ENCODE peak calls at places on chromosomes 3 and 15, in seven cellular contexts. C is heart right ventricle, N is AG04450, E is uterus, H is brain microvascular endothelial cell, Z is cardiac fibroblast, L is fibroblast of lung. B is an unnamed sample.
A peak's percentile ranks its signal among the peaks of the same experiment; 100 is the strongest.

GRCh38 chr3:58049143-58049785 is 41.0 kb downstream of the FLNB start:
- DNase-seq in C (peak; percentile 28), N (no peak), E (peak; percentile 76), H (peak; percentile 93), Z (peak; percentile 74), L (peak; percentile 96), B (no peak)

GRCh38 chr3:31275038-31275562 is 257.6 kb upstream of the STT3B start:
- DNase-seq in C (no peak), N (peak; percentile 20), E (no peak), H (peak; percentile 63), Z (peak; percentile 89), L (peak; percentile 86), B (peak; percentile 46)

GRCh38 chr3:50913279-50913678 is 238.6 kb downstream of the DOCK3 start:
- DNase-seq in C (no peak), N (no peak), E (no peak), H (no peak), Z (no peak), L (no peak), B (no peak)

GRCh38 chr3:53938645-53939044 is 47.0 kb upstream of the SELENOK start:
- DNase-seq in C (no peak), N (no peak), E (no peak), H (peak; percentile 52), Z (peak; percentile 71), L (peak; percentile 41), B (no peak)

GRCh38 chr3:14216257-14217048 is 37.8 kb downstream of the LSM3 start:
- DNase-seq in C (peak; percentile 33), N (no peak), E (no peak), H (no peak), Z (peak; percentile 26), L (peak; percentile 86), B (no peak)

GRCh38 chr3:161414907-161415306 is 43.6 kb upstream of the SPTSSB start:
- DNase-seq in C (no peak), N (no peak), E (no peak), H (no peak), Z (no peak), L (no peak), B (no peak)

GRCh38 chr3:101387351-101387750 is 67.0 kb upstream of the IMPG2 start:
- DNase-seq in C (no peak), N (no peak), E (no peak), H (no peak), Z (no peak), L (no peak), B (no peak)

GRCh38 chr3:68571321-68571720 is 361.0 kb downstream of the TAFA4 start:
- DNase-seq in C (peak; percentile 2), N (no peak), E (no peak), H (no peak), Z (no peak), L (no peak), B (no peak)

GRCh38 chr3:128911911-128912310 is 32.5 kb downstream of the ACAD9 start:
- DNase-seq in C (peak; percentile 39), N (no peak), E (no peak), H (no peak), Z (no peak), L (no peak), B (no peak)

GRCh38 chr3:7506606-7507180 is 645.8 kb downstream of the GRM7 start:
- DNase-seq in C (no peak), N (no peak), E (no peak), H (no peak), Z (no peak), L (peak; percentile 54), B (no peak)

GRCh38 chr15:83081256-83082014 is 14.4 kb upstream of the BTBD1 start:
- DNase-seq in C (no peak), N (no peak), E (no peak), H (no peak), Z (no peak), L (no peak), B (no peak)

GRCh38 chr3:72887723-72888545 is at the start of gene GXYLT2:
- DNase-seq in C (peak; percentile 63), N (no peak), E (peak; percentile 74), H (peak; percentile 72), Z (peak; percentile 82), L (peak; percentile 81), B (no peak)

GRCh38 chr3:17459470-17459993 is 282.9 kb downstream of the TBC1D5 start:
- DNase-seq in C (no peak), N (no peak), E (no peak), H (no peak), Z (no peak), L (no peak), B (no peak)

GRCh38 chr3:43728947-43729346 is 38.2 kb downstream of the ABHD5 start:
- DNase-seq in C (no peak), N (no peak), E (no peak), H (no peak), Z (no peak), L (no peak), B (no peak)

GRCh38 chr3:138412821-138413531 is 21.4 kb upstream of the ESYT3 start:
- DNase-seq in C (no peak), N (no peak), E (no peak), H (no peak), Z (peak; percentile 8), L (peak; percentile 42), B (no peak)

GRCh38 chr3:181210275-181210674 is 220.7 kb upstream of the DNAJC19 start:
- DNase-seq in C (no peak), N (no peak), E (no peak), H (peak; percentile 3), Z (peak; percentile 25), L (peak; percentile 23), B (no peak)

GRCh38 chr15:23642413-23643044 is 5.1 kb downstream of the MAGEL2 start:
- DNase-seq in C (peak; percentile 43), N (peak; percentile 15), E (peak; percentile 38), H (peak; percentile 10), Z (peak; percentile 53), L (peak; percentile 41), B (peak; percentile 7)

GRCh38 chr15:83873966-83874365 is 220.0 kb downstream of the ADAMTSL3 start:
- DNase-seq in C (peak; percentile 18), N (no peak), E (no peak), H (no peak), Z (no peak), L (peak; percentile 44), B (no peak)

GRCh38 chr3:18424213-18424861 is 802 bp downstream of the SATB1 start:
- DNase-seq in C (no peak), N (no peak), E (peak; percentile 18), H (no peak), Z (no peak), L (no peak), B (no peak)

GRCh38 chr15:90062023-90062728 is 40.1 kb downstream of the IDH2 start:
- DNase-seq in C (peak; percentile 52), N (no peak), E (peak; percentile 69), H (peak; percentile 9), Z (peak; percentile 19), L (peak; percentile 10), B (no peak)

GRCh38 chr3:13537926-13538325 is 11.0 kb upstream of the FBLN2 start:
- DNase-seq in C (no peak), N (peak; percentile 52), E (no peak), H (peak; percentile 97), Z (peak; percentile 92), L (peak; percentile 98), B (peak; percentile 94)

GRCh38 chr15:69099976-69100375 is 60.5 kb upstream of the GLCE start:
- DNase-seq in C (no peak), N (no peak), E (no peak), H (no peak), Z (no peak), L (no peak), B (no peak)

GRCh38 chr3:3707858-3708768 is 91.1 kb upstream of the LRRN1 start:
- DNase-seq in C (no peak), N (no peak), E (no peak), H (no peak), Z (no peak), L (peak; percentile 11), B (no peak)

GRCh38 chr3:65508743-65509422 is 529.8 kb downstream of the MAGI1 start:
- DNase-seq in C (no peak), N (no peak), E (no peak), H (no peak), Z (no peak), L (no peak), B (no peak)

GRCh38 chr3:169760479-169760878 is 4.4 kb downstream of the TERC start:
- DNase-seq in C (no peak), N (no peak), E (no peak), H (peak; percentile 80), Z (peak; percentile 62), L (peak; percentile 50), B (no peak)

GRCh38 chr15:78923480-78924360 is 21.1 kb downstream of the CTSH start:
- DNase-seq in C (no peak), N (no peak), E (no peak), H (no peak), Z (no peak), L (no peak), B (no peak)
- TF ChIP-seq CTCF in C (no peak), N (no peak), E (no peak), H (no peak), Z (no peak), L (no peak), B (no peak)

DNA sequence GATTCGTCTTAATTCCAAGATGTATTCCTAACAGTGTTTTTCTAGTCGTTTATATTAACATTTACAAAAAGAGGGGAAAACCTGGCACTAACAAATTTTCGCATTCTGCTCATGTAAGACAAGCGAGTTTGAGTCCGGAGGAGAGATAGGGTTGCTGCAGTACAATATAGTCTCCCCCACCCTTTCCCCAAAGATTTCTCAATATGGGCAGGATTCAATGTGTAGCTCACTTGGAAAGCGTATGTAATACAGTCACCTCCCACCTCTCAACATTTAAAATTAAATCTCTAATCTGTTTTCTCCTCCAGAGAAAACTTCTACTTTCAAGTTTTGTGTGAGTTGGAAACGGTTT is 57.9 kb downstream of the CMSS1 start:
- DNase-seq in C (no peak), N (no peak), E (no peak), H (peak; percentile 48), Z (peak; percentile 85), L (peak; percentile 60), B (no peak)
- H3K4me3 ChIP-seq in C (peak overlapping the region; percentile 62), N (peak overlapping the region; percentile 89), E (peak overlapping the region; percentile 58), H (peak overlapping the region; percentile 81), Z (peak overlapping the region; percentile 54), L (peak overlapping the region; percentile 93), B (peak overlapping the region; percentile 74)

GRCh38 chr3:27467545-27467944 is 16.6 kb downstream of the SLC4A7 start:
- DNase-seq in C (no peak), N (no peak), E (no peak), H (no peak), Z (peak; percentile 73), L (peak; percentile 46), B (no peak)
- TF ChIP-seq CTCF in C (peak; percentile 21), N (peak; percentile 65), E (peak; percentile 57), H (peak; percentile 51), Z (peak; percentile 58), L (peak; percentile 35), B (peak; percentile 39)

DNA sequence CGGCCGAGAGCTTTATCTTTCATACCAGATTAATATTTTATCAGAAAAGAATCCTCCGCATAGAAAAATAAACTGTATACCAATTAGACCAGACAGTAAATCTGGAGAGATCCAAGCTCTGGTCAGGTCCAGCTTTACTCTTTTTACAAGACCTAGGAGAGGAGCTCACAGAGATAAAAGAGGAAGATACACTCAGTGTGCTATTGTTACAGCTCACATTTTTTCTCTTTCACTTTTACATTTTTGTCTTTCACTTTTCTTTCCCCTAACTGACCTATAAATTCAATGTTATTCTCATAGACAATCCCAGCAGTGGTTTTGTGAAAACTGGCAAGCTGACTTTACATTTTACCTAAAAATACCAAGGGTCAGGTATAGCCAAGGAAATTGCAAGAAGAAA is 55.8 kb downstream of the GUCA1C start:
- DNase-seq in C (no peak), N (no peak), E (no peak), H (no peak), Z (no peak), L (no peak), B (no peak)
- H3K4me3 ChIP-seq in C (no peak overlapping the region), N (no peak overlapping the region), E (no peak overlapping the region), H (no peak overlapping the region), Z (no peak overlapping the region), L (no peak overlapping the region), B (no peak overlapping the region)

GRCh38 chr15:49876401-49877038 is 242.5 kb downstream of the ATP8B4 start:
- DNase-seq in C (no peak), N (no peak), E (peak; percentile 45), H (no peak), Z (peak; percentile 50), L (no peak), B (no peak)
- TF ChIP-seq CTCF in C (peak; percentile 38), N (peak; percentile 12), E (no peak), H (peak; percentile 20), Z (peak; percentile 43), L (peak; percentile 33), B (peak; percentile 14)

B was measured in AG09309.